ENCODE peak calls at places on chromosomes 7 and 10, in eight cellular contexts. N is GM12891, D is prostate gland, K is transverse colon, M is stomach, S is HL-60, C is spleen, I is Panc1. U is an unnamed sample.

GRCh38 chr7:4037877-4038276 is 644.2 kb upstream of the FOXK1 start:
- DNase-seq in N (no peak), D (no peak), K (no peak), M (no peak), S (no peak), C (no peak), I (no peak), U (no peak)

GRCh38 chr7:879706-880105 is 3.4 kb downstream of the GET4 start:
- DNase-seq in N (no peak), D (no peak), K (no peak), M (no peak), S (no peak), C (no peak), I (no peak), U (no peak)

GRCh38 chr10:51300617-51301350 is 226.5 kb downstream of the PRKG1 start:
- DNase-seq in N (no peak), D (no peak), K (no peak), M (no peak), S (no peak), C (no peak), I (no peak), U (no peak)

GRCh38 chr10:29736325-29737208 is 101.8 kb upstream of the SVIL start:
- DNase-seq in N (peak), D (peak), K (peak), M (peak), S (peak), C (peak), I (no peak), U (peak)

GRCh38 chr7:3957735-3958491 is 656.9 kb downstream of the SDK1 start:
- DNase-seq in N (no peak), D (no peak), K (no peak), M (no peak), S (no peak), C (no peak), I (no peak), U (no peak)

GRCh38 chr7:17937506-17938115 is 2.7 kb downstream of the SNX13 start:
- DNase-seq in N (no peak), D (no peak), K (no peak), M (no peak), S (no peak), C (no peak), I (no peak), U (no peak)

GRCh38 chr10:31707578-31708411 is 220.8 kb downstream of the ARHGAP12 start:
- DNase-seq in N (peak), D (no peak), K (peak), M (no peak), S (no peak), C (no peak), I (no peak), U (no peak)

GRCh38 chr7:91559947-91560346 is 295.7 kb downstream of the FZD1 start:
- DNase-seq in N (no peak), D (no peak), K (no peak), M (no peak), S (no peak), C (no peak), I (no peak), U (no peak)

GRCh38 chr7:140230862-140231778 is 54.3 kb upstream of the KDM7A start:
- DNase-seq in N (no peak), D (peak), K (peak), M (peak), S (no peak), C (peak), I (no peak), U (peak)

GRCh38 chr10:23514321-23514720 is 75.4 kb downstream of the OTUD1 start:
- DNase-seq in N (no peak), D (no peak), K (no peak), M (no peak), S (no peak), C (no peak), I (no peak), U (no peak)

GRCh38 chr10:132708936-132709335 is 77.0 kb downstream of the NKX6-2 start:
- DNase-seq in N (no peak), D (no peak), K (no peak), M (no peak), S (no peak), C (peak), I (no peak), U (no peak)

GRCh38 chr7:117871778-117872538 is 1.3 kb downstream of the CTTNBP2 start:
- DNase-seq in N (no peak), D (no peak), K (no peak), M (no peak), S (no peak), C (no peak), I (no peak), U (peak)

GRCh38 chr10:119315128-119316001 is 108.0 kb downstream of the GRK5 start:
- DNase-seq in N (peak), D (no peak), K (peak), M (no peak), S (peak), C (no peak), I (peak), U (no peak)

GRCh38 chr7:90821961-90822620 is 226.0 kb downstream of the CDK14 start:
- DNase-seq in N (no peak), D (no peak), K (no peak), M (no peak), S (no peak), C (no peak), I (no peak), U (no peak)

GRCh38 chr10:28984431-28984830 is 304.4 kb upstream of the LYZL1 start:
- DNase-seq in N (no peak), D (peak), K (peak), M (peak), S (peak), C (peak), I (no peak), U (no peak)

GRCh38 chr7:108211382-108212201 is 81.4 kb upstream of the LAMB4 start:
- DNase-seq in N (no peak), D (no peak), K (peak), M (peak), S (peak), C (no peak), I (no peak), U (no peak)

GRCh38 chr7:51369746-51370145 is 53.1 kb upstream of the COBL start:
- DNase-seq in N (no peak), D (no peak), K (no peak), M (no peak), S (no peak), C (no peak), I (no peak), U (no peak)

GRCh38 chr7:137987011-137987334 is 14.9 kb downstream of the CREB3L2 start:
- DNase-seq in N (no peak), D (no peak), K (no peak), M (no peak), S (no peak), C (no peak), I (no peak), U (no peak)

GRCh38 chr7:53740971-53741370 is 705.5 kb downstream of the POM121L12 start:
- DNase-seq in N (no peak), D (no peak), K (no peak), M (no peak), S (no peak), C (no peak), I (no peak), U (no peak)

GRCh38 chr10:123203393-123204126 is 49.4 kb downstream of the BUB3 start:
- DNase-seq in N (no peak), D (peak), K (no peak), M (no peak), S (no peak), C (no peak), I (peak), U (no peak)

GRCh38 chr7:98869374-98870070 is at the start of gene TMEM130:
- DNase-seq in N (no peak), D (no peak), K (no peak), M (no peak), S (no peak), C (peak), I (no peak), U (peak)

GRCh38 chr7:98866765-98867164 is 3.0 kb downstream of the TMEM130 start:
- DNase-seq in N (no peak), D (no peak), K (no peak), M (no peak), S (no peak), C (peak), I (no peak), U (no peak)

GRCh38 chr7:98869001-98869373 is 827 bp downstream of the TMEM130 start:
- DNase-seq in N (no peak), D (no peak), K (no peak), M (no peak), S (no peak), C (peak), I (no peak), U (no peak)

GRCh38 chr7:98867271-98867701 is 2.5 kb downstream of the TMEM130 start:
- DNase-seq in N (no peak), D (no peak), K (no peak), M (no peak), S (no peak), C (peak), I (no peak), U (peak)

GRCh38 chr7:98868450-98868849 is 1.4 kb downstream of the TMEM130 start:
- DNase-seq in N (no peak), D (no peak), K (no peak), M (no peak), S (peak), C (no peak), I (no peak), U (no peak)
- TF ChIP-seq POLR2AphosphoS5 in N (no peak), D (no peak), K (no peak), M (no peak), S (no peak), C (no peak), I (no peak), U (no peak)

GRCh38 chr10:113071446-113071845 is 121.4 kb downstream of the TCF7L2 start:
- DNase-seq in N (no peak), D (peak), K (peak), M (peak), S (no peak), C (no peak), I (no peak), U (peak)
- TF ChIP-seq POLR2AphosphoS5 in N (no peak), D (no peak), K (no peak), M (peak), S (no peak), C (no peak), I (peak), U (no peak)

GRCh38 chr10:17663450-17663849 is 19.5 kb downstream of the STAM start:
- DNase-seq in N (no peak), D (no peak), K (no peak), M (no peak), S (no peak), C (no peak), I (no peak), U (no peak)

GRCh38 chr10:17668435-17669184 is 24.7 kb downstream of the STAM start:
- DNase-seq in N (no peak), D (no peak), K (no peak), M (no peak), S (no peak), C (no peak), I (no peak), U (no peak)

GRCh38 chr10:17662193-17663138 is 18.5 kb downstream of the STAM start:
- DNase-seq in N (no peak), D (no peak), K (no peak), M (no peak), S (no peak), C (no peak), I (no peak), U (no peak)

GRCh38 chr10:17669185-17669872 is 25.4 kb downstream of the STAM start:
- DNase-seq in N (no peak), D (no peak), K (no peak), M (no peak), S (no peak), C (no peak), I (no peak), U (no peak)

DNA sequence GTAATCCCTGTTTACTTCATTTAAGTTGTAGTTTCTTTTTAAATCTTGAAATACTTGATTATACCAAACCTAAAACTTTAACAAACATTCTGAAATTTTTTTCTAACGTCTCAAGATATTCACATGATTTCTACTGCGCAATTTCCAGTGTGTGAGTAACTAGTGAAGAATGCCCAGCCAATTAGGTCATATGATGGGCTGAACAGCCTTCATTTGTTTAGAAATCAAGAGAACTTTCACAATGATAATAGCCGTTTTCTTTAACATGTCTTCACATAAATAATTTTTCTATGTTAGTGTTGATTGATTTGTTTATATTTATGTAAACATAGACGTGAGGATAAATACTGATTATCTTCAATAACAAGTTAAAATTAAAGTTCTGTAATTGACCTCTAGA is 21.8 kb downstream of the STAM start:
- DNase-seq in N (no peak), D (no peak), K (no peak), M (no peak), S (no peak), C (no peak), I (peak), U (no peak)
- TF ChIP-seq POLR2AphosphoS5 in N (no peak), D (no peak), K (no peak), M (no peak), S (no peak), C (no peak), I (no peak), U (no peak)

GRCh38 chr7:65475734-65476319 is 102.2 kb downstream of the ZNF92 start:
- DNase-seq in N (no peak), D (no peak), K (peak), M (no peak), S (no peak), C (peak), I (no peak), U (no peak)

GRCh38 chr7:65475040-65475726 is 101.5 kb downstream of the ZNF92 start:
- DNase-seq in N (no peak), D (no peak), K (no peak), M (no peak), S (no peak), C (no peak), I (no peak), U (no peak)

GRCh38 chr7:65471587-65471986 is 97.9 kb downstream of the ZNF92 start:
- DNase-seq in N (no peak), D (no peak), K (no peak), M (no peak), S (no peak), C (no peak), I (no peak), U (no peak)

DNA sequence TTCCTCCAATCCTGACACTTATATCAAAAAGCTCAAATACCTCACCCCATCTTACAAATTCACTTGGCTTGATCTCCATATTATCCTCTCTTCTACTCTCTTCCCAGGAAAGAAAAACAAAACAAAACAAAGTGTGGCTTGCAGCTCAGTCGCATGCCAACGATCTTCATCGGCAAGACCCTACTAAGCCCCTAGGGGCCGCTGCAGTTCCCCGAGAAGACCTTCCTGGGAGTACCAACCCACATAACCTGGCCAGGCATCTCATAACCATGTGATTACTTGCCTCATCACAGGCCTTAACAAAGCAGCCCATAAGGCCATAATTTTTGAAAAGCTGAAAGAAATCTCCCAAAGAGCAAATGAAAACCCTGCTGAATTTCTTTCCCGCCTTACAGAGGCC is 103.7 kb downstream of the ZNF92 start:
- DNase-seq in N (no peak), D (no peak), K (no peak), M (no peak), S (no peak), C (no peak), I (no peak), U (peak)
- TF ChIP-seq POLR2AphosphoS5 in N (no peak), D (no peak), K (no peak), M (no peak), S (no peak), C (no peak), I (no peak), U (no peak)